ENCODE peak calls at places on chromosomes 16 and 17, in five cellular contexts. T is foreskin melanocyte; K is AG08395; W is stimulated activated CD4-positive, alpha-beta T cell treated with anti-CD3 and anti-CD28 coated beads, TNF-alpha, amount 100 ng/mL, for 48 hours; M is activated effector memory CD4-positive, alpha-beta T cell treated with anti-CD3 and anti-CD28 coated beads, Interleukin-2, amount 50 U/mL, for 16 hours. D is an unnamed sample.

GRCh38 chr17:51869387-51869786 is 289.1 kb downstream of the CA10 start:
- DNase-seq in T (no peak), K (no peak), W (peak), M (no peak), D (no peak)

GRCh38 chr17:2580156-2580555 is 13.3 kb upstream of the PAFAH1B1 start:
- DNase-seq in T (no peak), K (no peak), W (no peak), M (no peak), D (no peak)

GRCh38 chr17:35708951-35709350 is 22.5 kb upstream of the RASL10B start:
- DNase-seq in T (no peak), K (no peak), W (no peak), M (no peak), D (no peak)

GRCh38 chr16:68275611-68276191 is 11.4 kb downstream of the SLC7A6 start:
- DNase-seq in T (no peak), K (no peak), W (no peak), M (peak), D (no peak)

GRCh38 chr17:76988796-76989195 is 120.6 kb downstream of the MGAT5B start:
- DNase-seq in T (no peak), K (no peak), W (no peak), M (no peak), D (no peak)

GRCh38 chr17:45146616-45147101 is 1.6 kb upstream of the HEXIM1 start:
- DNase-seq in T (peak), K (no peak), W (no peak), M (no peak), D (peak)

GRCh38 chr16:4319454-4319853 is 3.6 kb downstream of the GLIS2 start:
- DNase-seq in T (no peak), K (peak), W (no peak), M (peak), D (no peak)

GRCh38 chr17:226773-227580 is 45.5 kb upstream of the DOC2B start:
- DNase-seq in T (no peak), K (no peak), W (no peak), M (no peak), D (no peak)

GRCh38 chr16:28936784-28937155 is 5.0 kb downstream of the CD19 start:
- DNase-seq in T (no peak), K (no peak), W (no peak), M (no peak), D (no peak)

GRCh38 chr16:31141489-31142108 is 6.1 kb upstream of the PRSS8 start:
- DNase-seq in T (no peak), K (peak), W (no peak), M (peak), D (no peak)

D was measured in BJ.